ENCODE peak calls at places on chromosomes 16 and 17, in eight cellular contexts. W is stimulated activated CD8-positive, alpha-beta memory T cell treated with anti-CD3 and anti-CD28 coated beads, Interleukin-7, amount 100 ng/mL, for 4 hours; Y is CD4-positive, alpha-beta T cell; P is LoVo; E is effector CD4-positive, alpha-beta T cell; S is Karpas-422; X is ELR; V is NCI-H1436. N is an unnamed sample.
A peak's percentile ranks its signal among the peaks of the same experiment; 100 is the strongest.

GRCh38 chr17:10683853-10684252 is 13.5 kb downstream of the SCO1 start:
- DNase-seq in W (no peak), Y (no peak), P (no peak), E (no peak), S (peak; percentile 73), X (peak; percentile 59), V (no peak), N (no peak)

GRCh38 chr17:40331743-40332641 is 23.0 kb downstream of the RARA start:
- DNase-seq in W (no peak), Y (no peak), P (no peak), E (no peak), S (no peak), X (no peak), V (no peak), N (no peak)

GRCh38 chr17:73833779-73834613 is 189.8 kb upstream of the SDK2 start:
- DNase-seq in W (no peak), Y (no peak), P (no peak), E (no peak), S (no peak), X (no peak), V (no peak), N (no peak)

GRCh38 chr17:81519284-81520020 is 6.9 kb upstream of the ACTG1 start:
- DNase-seq in W (no peak), Y (peak; percentile 63), P (peak; percentile 87), E (peak; percentile 66), S (no peak), X (peak; percentile 61), V (peak; percentile 79), N (no peak)

GRCh38 chr16:74034862-74035261 is 261.8 kb upstream of the PSMD7 start:
- DNase-seq in W (no peak), Y (no peak), P (peak; percentile 31), E (no peak), S (peak; percentile 67), X (peak; percentile 20), V (peak; percentile 28), N (peak; percentile 7)

GRCh38 chr16:83045790-83046189 is 419.0 kb downstream of the CDH13 start:
- DNase-seq in W (no peak), Y (no peak), P (no peak), E (no peak), S (no peak), X (no peak), V (no peak), N (no peak)

GRCh38 chr17:82228842-82229685 is at the start of gene SLC16A3:
- DNase-seq in W (no peak), Y (peak; percentile 47), P (peak; percentile 76), E (peak; percentile 51), S (no peak), X (peak; percentile 91), V (peak; percentile 59), N (peak; percentile 58)

GRCh38 chr16:71360378-71360777 is 1.9 kb downstream of the CALB2 start:
- DNase-seq in W (no peak), Y (no peak), P (peak; percentile 66), E (no peak), S (no peak), X (peak; percentile 92), V (no peak), N (peak; percentile 91)

GRCh38 chr17:78365561-78366108 is 5.8 kb upstream of the SOCS3 start:
- DNase-seq in W (no peak), Y (no peak), P (no peak), E (no peak), S (no peak), X (no peak), V (no peak), N (no peak)

GRCh38 chr16:49776085-49776501 is 79.8 kb downstream of the ZNF423 start:
- DNase-seq in W (no peak), Y (no peak), P (no peak), E (no peak), S (no peak), X (no peak), V (no peak), N (no peak)

GRCh38 chr17:48002920-48003685 is 32.2 kb downstream of the CDK5RAP3 start:
- DNase-seq in W (no peak), Y (no peak), P (no peak), E (no peak), S (no peak), X (no peak), V (peak; percentile 97), N (no peak)

GRCh38 chr16:85231959-85232358 is 119.7 kb upstream of the CIBAR2 start:
- DNase-seq in W (no peak), Y (no peak), P (no peak), E (no peak), S (no peak), X (no peak), V (peak; percentile 24), N (no peak)

GRCh38 chr17:75271955-75272847 is 1.2 kb upstream of the MIF4GD start:
- DNase-seq in W (no peak), Y (no peak), P (no peak), E (no peak), S (peak; percentile 84), X (peak; percentile 42), V (no peak), N (no peak)

GRCh38 chr16:1075546-1075945 is 3.0 kb downstream of the SSTR5 start:
- DNase-seq in W (no peak), Y (no peak), P (no peak), E (no peak), S (no peak), X (no peak), V (no peak), N (no peak)

GRCh38 chr16:27972500-27972899 is 91.0 kb downstream of the GSG1L start:
- DNase-seq in W (peak; percentile 4), Y (peak; percentile 13), P (peak; percentile 53), E (peak; percentile 10), S (peak; percentile 90), X (peak; percentile 59), V (peak; percentile 24), N (peak; percentile 34)

GRCh38 chr16:68297908-68298307 is 12.8 kb downstream of the SLC7A6OS start:
- DNase-seq in W (no peak), Y (no peak), P (no peak), E (no peak), S (no peak), X (peak; percentile 34), V (no peak), N (no peak)

N was measured in HT1080.